ENCODE peak calls at places on chromosomes 12 and 14, in ten cellular contexts. One of them, this sample, is unnamed.
A peak's percentile ranks its signal among the peaks of the same experiment; 100 is the strongest.

GRCh38 chr12:72269491-72269890 is 2.7 kb upstream of the TRHDE start:
- DNase-seq in fibroblast of mammary gland: no peak
- DNase-seq in glomerular endothelial cell: no peak
- DNase-seq in GM18507: no peak
- DNase-seq in fibroblast of lung: peak; percentile 26
- DNase-seq in neural progenitor cell: no peak
- DNase-seq in astrocyte of the hippocampus: no peak
- DNase-seq in GF-D8: no peak
- DNase-seq in NCI-H774: no peak
- DNase-seq in ELR: peak; percentile 56
- DNase-seq in this sample: no peak

GRCh38 chr14:103679351-103679750 is 35.9 kb downstream of the XRCC3 start:
- DNase-seq in astrocyte of the hippocampus: peak; percentile 34
- DNase-seq in GF-D8: no peak
- DNase-seq in glomerular endothelial cell: peak; percentile 5
- DNase-seq in fibroblast of lung: peak; percentile 31
- DNase-seq in GM18507: peak; percentile 64
- DNase-seq in neural progenitor cell: peak; percentile 51
- DNase-seq in fibroblast of mammary gland: peak; percentile 35
- DNase-seq in ELR: peak; percentile 52
- DNase-seq in NCI-H774: no peak
- DNase-seq in this sample: peak; percentile 41

GRCh38 chr14:99079061-99079727 is 192.8 kb downstream of the BCL11B start:
- DNase-seq in neural progenitor cell: no peak
- DNase-seq in GM18507: no peak
- DNase-seq in GF-D8: no peak
- DNase-seq in fibroblast of lung: no peak
- DNase-seq in NCI-H774: no peak
- DNase-seq in ELR: no peak
- DNase-seq in glomerular endothelial cell: no peak
- DNase-seq in fibroblast of mammary gland: no peak
- DNase-seq in astrocyte of the hippocampus: no peak
- DNase-seq in this sample: no peak

GRCh38 chr14:23439107-23439835 is 3.8 kb upstream of the MYH7 start:
- DNase-seq in NCI-H774: no peak
- DNase-seq in ELR: no peak
- DNase-seq in fibroblast of mammary gland: no peak
- DNase-seq in glomerular endothelial cell: no peak
- DNase-seq in neural progenitor cell: no peak
- DNase-seq in fibroblast of lung: no peak
- DNase-seq in astrocyte of the hippocampus: no peak
- DNase-seq in GM18507: no peak
- DNase-seq in GF-D8: no peak
- DNase-seq in this sample: no peak

GRCh38 chr14:50871914-50872732 is at the start of gene ABHD12B:
- DNase-seq in astrocyte of the hippocampus: peak; percentile 40
- DNase-seq in ELR: no peak
- DNase-seq in fibroblast of mammary gland: no peak
- DNase-seq in fibroblast of lung: peak; percentile 18
- DNase-seq in GF-D8: no peak
- DNase-seq in GM18507: no peak
- DNase-seq in glomerular endothelial cell: no peak
- DNase-seq in NCI-H774: no peak
- DNase-seq in neural progenitor cell: peak; percentile 56
- DNase-seq in this sample: no peak

GRCh38 chr12:119693511-119693910 is 25.6 kb downstream of the PRKAB1 start:
- DNase-seq in fibroblast of mammary gland: peak; percentile 27
- DNase-seq in ELR: no peak
- DNase-seq in NCI-H774: no peak
- DNase-seq in GF-D8: no peak
- DNase-seq in astrocyte of the hippocampus: no peak
- DNase-seq in glomerular endothelial cell: no peak
- DNase-seq in neural progenitor cell: no peak
- DNase-seq in fibroblast of lung: no peak
- DNase-seq in GM18507: no peak
- DNase-seq in this sample: no peak

GRCh38 chr12:879641-880040 is 69.9 kb downstream of the RAD52 start:
- DNase-seq in fibroblast of mammary gland: peak; percentile 91
- DNase-seq in ELR: peak; percentile 80
- DNase-seq in astrocyte of the hippocampus: peak; percentile 54
- DNase-seq in neural progenitor cell: no peak
- DNase-seq in GF-D8: no peak
- DNase-seq in glomerular endothelial cell: no peak
- DNase-seq in NCI-H774: no peak
- DNase-seq in fibroblast of lung: peak; percentile 40
- DNase-seq in GM18507: no peak
- DNase-seq in this sample: no peak

GRCh38 chr12:8609061-8609570 is 3.5 kb downstream of the AICDA start:
- DNase-seq in fibroblast of mammary gland: peak; percentile 54
- DNase-seq in GF-D8: no peak
- DNase-seq in glomerular endothelial cell: peak; percentile 16
- DNase-seq in neural progenitor cell: peak; percentile 56
- DNase-seq in GM18507: no peak
- DNase-seq in NCI-H774: no peak
- DNase-seq in fibroblast of lung: peak; percentile 60
- DNase-seq in ELR: peak; percentile 53
- DNase-seq in astrocyte of the hippocampus: peak; percentile 69
- DNase-seq in this sample: peak; percentile 85

GRCh38 chr12:107760207-107760816 is 625 bp downstream of the PRDM4 start:
- DNase-seq in fibroblast of lung: no peak
- DNase-seq in ELR: peak; percentile 51
- DNase-seq in fibroblast of mammary gland: no peak
- DNase-seq in GM18507: no peak
- DNase-seq in neural progenitor cell: peak; percentile 50
- DNase-seq in GF-D8: no peak
- DNase-seq in astrocyte of the hippocampus: peak; percentile 45
- DNase-seq in glomerular endothelial cell: no peak
- DNase-seq in NCI-H774: peak; percentile 20
- DNase-seq in this sample: peak; percentile 61

GRCh38 chr14:64955297-64955696 is 12.8 kb upstream of the GPX2 start:
- DNase-seq in neural progenitor cell: no peak
- DNase-seq in fibroblast of mammary gland: no peak
- DNase-seq in glomerular endothelial cell: no peak
- DNase-seq in ELR: no peak
- DNase-seq in GF-D8: no peak
- DNase-seq in NCI-H774: no peak
- DNase-seq in GM18507: no peak
- DNase-seq in astrocyte of the hippocampus: no peak
- DNase-seq in fibroblast of lung: no peak
- DNase-seq in this sample: peak; percentile 11

GRCh38 chr12:64976131-64976530 is 145.0 kb downstream of the WIF1 start:
- DNase-seq in GF-D8: no peak
- DNase-seq in NCI-H774: no peak
- DNase-seq in astrocyte of the hippocampus: peak; percentile 78
- DNase-seq in fibroblast of lung: no peak
- DNase-seq in fibroblast of mammary gland: no peak
- DNase-seq in ELR: no peak
- DNase-seq in glomerular endothelial cell: no peak
- DNase-seq in neural progenitor cell: no peak
- DNase-seq in GM18507: no peak
- DNase-seq in this sample: no peak

GRCh38 chr12:114480309-114481199 is 74.6 kb upstream of the TBX5 start:
- DNase-seq in fibroblast of mammary gland: peak; percentile 45
- DNase-seq in GF-D8: no peak
- DNase-seq in neural progenitor cell: peak; percentile 38
- DNase-seq in NCI-H774: no peak
- DNase-seq in GM18507: no peak
- DNase-seq in fibroblast of lung: peak; percentile 66
- DNase-seq in glomerular endothelial cell: no peak
- DNase-seq in astrocyte of the hippocampus: peak; percentile 4
- DNase-seq in ELR: peak; percentile 37
- DNase-seq in this sample: no peak

GRCh38 chr14:86035882-86036281 is 505.9 kb downstream of the FLRT2 start:
- DNase-seq in neural progenitor cell: peak; percentile 34
- DNase-seq in GF-D8: no peak
- DNase-seq in GM18507: no peak
- DNase-seq in NCI-H774: no peak
- DNase-seq in glomerular endothelial cell: no peak
- DNase-seq in astrocyte of the hippocampus: no peak
- DNase-seq in ELR: peak; percentile 19
- DNase-seq in fibroblast of mammary gland: peak; percentile 41
- DNase-seq in fibroblast of lung: peak; percentile 13
- DNase-seq in this sample: peak; percentile 62

GRCh38 chr12:113403435-113404415 is at the start of gene SDS:
- DNase-seq in fibroblast of mammary gland: peak; percentile 39
- DNase-seq in NCI-H774: no peak
- DNase-seq in GM18507: no peak
- DNase-seq in glomerular endothelial cell: no peak
- DNase-seq in astrocyte of the hippocampus: peak; percentile 86
- DNase-seq in neural progenitor cell: no peak
- DNase-seq in ELR: no peak
- DNase-seq in GF-D8: peak; percentile 42
- DNase-seq in fibroblast of lung: peak; percentile 71
- DNase-seq in this sample: no peak

GRCh38 chr14:38197761-38198345 is 9.9 kb upstream of the SSTR1 start:
- DNase-seq in astrocyte of the hippocampus: no peak
- DNase-seq in NCI-H774: no peak
- DNase-seq in GM18507: no peak
- DNase-seq in neural progenitor cell: no peak
- DNase-seq in GF-D8: no peak
- DNase-seq in glomerular endothelial cell: no peak
- DNase-seq in fibroblast of lung: no peak
- DNase-seq in fibroblast of mammary gland: peak; percentile 60
- DNase-seq in ELR: peak; percentile 75
- DNase-seq in this sample: no peak

GRCh38 chr14:40204441-40205175 is 772.4 kb upstream of the FBXO33 start:
- DNase-seq in neural progenitor cell: peak; percentile 31
- DNase-seq in fibroblast of lung: no peak
- DNase-seq in astrocyte of the hippocampus: no peak
- DNase-seq in GF-D8: no peak
- DNase-seq in glomerular endothelial cell: no peak
- DNase-seq in NCI-H774: no peak
- DNase-seq in fibroblast of mammary gland: no peak
- DNase-seq in ELR: no peak
- DNase-seq in GM18507: no peak
- DNase-seq in this sample: no peak